ENCODE peak calls at places on chromosomes 6 and 20, in four cellular contexts. R, L, C and Y are unnamed samples.

GRCh38 chr6:23446394-23447001 is 679.5 kb upstream of the NRSN1 start:
- DNase-seq in C (peak), L (no peak), R (no peak), Y (no peak)

GRCh38 chr6:82371799-82372508 is 8.3 kb downstream of the TPBG start:
- DNase-seq in C (no peak), L (no peak), R (no peak), Y (no peak)

GRCh38 chr6:31834704-31835375 is 7.3 kb downstream of the HSPA1B start:
- DNase-seq in L (peak), R (peak), C (peak), Y (peak)

GRCh38 chr20:38387953-38388352 is 41.7 kb downstream of the LBP start:
- DNase-seq in R (no peak), L (no peak), C (no peak), Y (no peak)

GRCh38 chr20:34528921-34529297 is 12.7 kb downstream of the DYNLRB1 start:
- DNase-seq in R (no peak), C (no peak), L (no peak), Y (no peak)

GRCh38 chr6:46263709-46264091 is 92.9 kb upstream of the ENPP5 start:
- DNase-seq in L (no peak), R (no peak), C (no peak), Y (no peak)

GRCh38 chr20:31920275-31920855 is 31.5 kb downstream of the PDRG1 start:
- DNase-seq in C (no peak), R (no peak), L (peak), Y (no peak)

GRCh38 chr20:33701629-33702450 is 15.7 kb upstream of the E2F1 start:
- DNase-seq in C (no peak), L (no peak), R (no peak), Y (no peak)

GRCh38 chr6:168007592-168008338 is 10.3 kb downstream of the KIF25 start:
- DNase-seq in C (no peak), R (no peak), L (no peak), Y (peak)

GRCh38 chr6:113588646-113589045 is 268.5 kb upstream of the MARCKS start:
- DNase-seq in C (no peak), R (no peak), L (no peak), Y (no peak)

GRCh38 chr20:53598140-53599038 is 4.8 kb upstream of the ZNF217 start:
- DNase-seq in C (no peak), L (no peak), R (no peak), Y (no peak)

GRCh38 chr20:4066551-4066950 is 51.2 kb upstream of the RNF24 start:
- DNase-seq in R (no peak), C (no peak), L (no peak), Y (no peak)

GRCh38 chr6:77178821-77179220 is 284.5 kb downstream of the HTR1B start:
- DNase-seq in C (no peak), R (no peak), L (no peak), Y (no peak)

GRCh38 chr6:158253248-158253647 is 59.0 kb upstream of the TULP4 start:
- DNase-seq in C (no peak), R (no peak), L (no peak), Y (no peak)

GRCh38 chr6:37928217-37928616 is 108.7 kb downstream of the ZFAND3 start:
- DNase-seq in R (no peak), L (no peak), C (no peak), Y (no peak)

GRCh38 chr20:32536861-32537656 is 48.1 kb downstream of the NOL4L start:
- DNase-seq in C (peak), R (no peak), L (peak), Y (no peak)

GRCh38 chr6:72466471-72466870 is 155.4 kb upstream of the KCNQ5 start:
- DNase-seq in L (no peak), R (no peak), C (no peak), Y (no peak)

GRCh38 chr20:3010985-3011723 is 32.3 kb upstream of the GNRH2 start:
- DNase-seq in C (no peak), L (no peak), R (no peak), Y (no peak)

GRCh38 chr6:43658161-43658560 is 13.3 kb downstream of the RSPH9 start:
- DNase-seq in C (no peak), R (no peak), L (no peak), Y (no peak)

GRCh38 chr6:150813319-150813992 is 52.0 kb upstream of the MTHFD1L start:
- DNase-seq in L (no peak), C (no peak), R (no peak), Y (no peak)

GRCh38 chr6:21348462-21349195 is 244.9 kb upstream of the SOX4 start:
- DNase-seq in C (no peak), R (no peak), L (peak), Y (no peak)

GRCh38 chr6:38185244-38185643 is 365.7 kb downstream of the ZFAND3 start:
- DNase-seq in L (peak), R (no peak), C (no peak), Y (no peak)

GRCh38 chr6:41769376-41769775 is 10.3 kb downstream of the FRS3 start:
- DNase-seq in R (no peak), C (no peak), L (no peak), Y (no peak)

GRCh38 chr6:27078734-27079357 is 168.7 kb upstream of the PRSS16 start:
- DNase-seq in L (peak), R (peak), C (peak), Y (peak)

GRCh38 chr20:9072741-9073310 is 3.9 kb downstream of the PLCB4 start:
- DNase-seq in L (no peak), R (no peak), C (no peak), Y (no peak)

GRCh38 chr6:91476000-91476399 is 889.1 kb upstream of the MAP3K7 start:
- DNase-seq in R (no peak), C (peak), L (no peak), Y (no peak)

GRCh38 chr6:166156942-166157341 is 10.7 kb downstream of the TBXT start:
- DNase-seq in L (no peak), C (no peak), R (no peak), Y (no peak)

GRCh38 chr20:36318166-36318565 is 12.0 kb downstream of the DLGAP4 start:
- DNase-seq in L (peak), R (no peak), C (peak), Y (no peak)

GRCh38 chr6:28802417-28803336 is 121.1 kb downstream of the TRIM27 start:
- DNase-seq in L (peak), R (peak), C (no peak), Y (peak)

GRCh38 chr20:28562510-28562898 is 2695.0 kb upstream of the DEFB115 start:
- DNase-seq in C (no peak), L (no peak), R (peak), Y (no peak)

GRCh38 chr20:22425344-22426295 is 158.8 kb downstream of the FOXA2 start:
- DNase-seq in C (no peak), R (no peak), L (no peak), Y (no peak)

GRCh38 chr6:149031545-149032317 is 284.9 kb downstream of the UST start:
- DNase-seq in C (peak), L (no peak), R (no peak), Y (no peak)

GRCh38 chr20:50193169-50193850 is 2.7 kb downstream of the CEBPB start:
- DNase-seq in R (no peak), L (no peak), C (no peak), Y (no peak)

GRCh38 chr6:155561262-155561970 is 105.8 kb upstream of the NOX3 start:
- DNase-seq in C (no peak), R (no peak), L (no peak), Y (no peak)

GRCh38 chr6:89140347-89141159 is 5.3 kb upstream of the PM20D2 start:
- DNase-seq in R (no peak), L (no peak), C (no peak), Y (no peak)

GRCh38 chr20:46164166-46164565 is 46.1 kb downstream of the CD40 start:
- DNase-seq in L (no peak), C (no peak), R (no peak), Y (no peak)

GRCh38 chr6:64838726-64839125 is 868.3 kb downstream of the EYS start:
- DNase-seq in R (no peak), L (no peak), C (no peak), Y (no peak)

GRCh38 chr6:9539231-9539755 is 875.6 kb downstream of the TFAP2A start:
- DNase-seq in L (no peak), R (no peak), C (no peak), Y (no peak)

GRCh38 chr6:136425793-136426192 is 124.4 kb downstream of the MAP7 start:
- DNase-seq in L (no peak), C (no peak), R (no peak), Y (no peak)

GRCh38 chr20:13610205-13610604 is 28.5 kb downstream of the TASP1 start:
- DNase-seq in L (peak), C (peak), R (peak), Y (no peak)

GRCh38 chr6:137869781-137870180 is 2.7 kb downstream of the TNFAIP3 start:
- DNase-seq in L (no peak), C (no peak), R (no peak), Y (no peak)
- TF ChIP-seq TEAD4 in L (no peak), C (no peak), R (no peak), Y (no peak)

DNA sequence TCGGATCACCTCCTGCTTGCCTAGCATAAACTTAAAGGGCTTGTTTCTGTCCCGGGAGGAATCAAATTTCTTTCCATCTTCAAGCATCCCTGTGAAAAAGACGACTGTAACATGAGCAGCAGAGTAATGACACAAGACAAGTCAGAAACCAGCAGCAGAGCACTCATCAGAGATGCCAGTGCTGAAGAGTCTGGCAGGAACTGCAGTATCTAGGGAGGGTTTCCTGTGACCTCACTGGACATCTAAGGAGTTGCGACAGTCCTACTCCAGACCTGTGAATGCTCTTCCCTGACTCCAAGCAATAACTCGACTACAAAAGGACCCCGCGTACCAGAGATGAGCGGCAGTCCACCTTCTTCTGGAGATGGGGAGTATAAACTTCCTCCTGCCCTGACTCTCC is 17.3 kb downstream of the FKBP1A start:
- DNase-seq in L (no peak), R (no peak), C (no peak), Y (no peak)
- TF ChIP-seq TEAD4 in L (no peak), R (no peak), C (no peak), Y (no peak)

DNA sequence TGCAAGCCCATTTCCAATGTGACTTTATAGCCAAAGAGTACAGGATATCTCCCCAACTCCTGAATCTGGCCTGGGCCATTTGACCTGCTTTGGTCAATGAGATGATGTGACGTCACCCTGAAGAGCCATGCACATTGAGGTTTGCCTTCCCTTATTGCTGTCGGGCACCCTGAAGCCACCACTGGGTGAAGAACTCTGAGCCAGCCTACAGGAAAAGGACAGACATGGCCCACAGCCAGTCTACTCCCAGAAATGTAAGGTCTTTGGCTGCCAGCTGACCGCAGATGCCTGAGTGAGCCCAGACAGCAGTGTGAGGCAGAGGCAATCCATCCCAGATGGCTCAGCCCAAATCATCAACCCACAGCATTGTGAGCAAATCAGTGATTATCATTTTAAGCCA is 3.7 kb upstream of the SYNDIG1 start:
- DNase-seq in L (no peak), C (no peak), R (no peak), Y (no peak)
- TF ChIP-seq TEAD4 in L (no peak), C (no peak), R (no peak), Y (no peak)

DNA sequence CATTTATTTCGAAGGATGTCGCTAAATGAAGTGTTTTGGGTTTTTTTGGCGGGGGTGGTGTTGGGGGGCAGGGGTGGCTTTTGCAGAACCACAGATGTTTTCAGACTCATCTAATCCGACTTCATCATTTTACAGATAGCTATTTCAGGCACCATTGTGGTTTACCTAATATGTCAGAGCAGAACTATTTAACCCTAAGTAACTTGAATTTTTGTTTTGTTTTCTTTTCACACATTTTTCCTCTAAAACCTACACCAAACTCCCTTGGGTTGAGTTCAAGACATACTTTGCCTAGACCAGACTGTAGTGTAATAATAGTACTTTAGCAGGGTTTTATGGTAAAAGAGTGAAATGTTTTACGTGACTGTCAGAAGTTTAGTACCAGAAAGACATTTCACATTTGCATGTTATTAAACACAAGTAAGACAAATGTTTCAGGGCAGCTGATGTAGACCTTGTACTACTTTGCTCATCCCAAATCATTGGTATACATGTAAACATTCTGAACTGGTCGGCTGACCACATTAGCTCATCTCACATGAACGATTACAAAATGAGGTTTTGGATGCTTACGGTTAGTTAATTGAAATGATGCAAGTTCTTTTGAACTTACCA is 37.7 kb downstream of the MAP3K4 start:
- DNase-seq in R (no peak), L (no peak), C (no peak), Y (no peak)
- TF ChIP-seq TEAD4 in R (no peak), L (no peak), C (no peak), Y (no peak)

GRCh38 chr6:6008648-6009421 is 2.1 kb upstream of the NRN1 start:
- DNase-seq in R (peak), L (peak), C (peak), Y (peak)
- TF ChIP-seq TEAD4 in R (no peak), L (no peak), C (no peak), Y (no peak)

GRCh38 chr6:112207773-112208172 is 46.6 kb downstream of the LAMA4 start:
- DNase-seq in L (no peak), C (no peak), R (no peak), Y (no peak)
- TF ChIP-seq TEAD4 in L (no peak), C (no peak), R (no peak), Y (no peak)

GRCh38 chr20:62805365-62805710 is 703 bp downstream of the OGFR start:
- DNase-seq in L (no peak), C (peak), R (peak), Y (no peak)

GRCh38 chr20:62804021-62804631 is 509 bp upstream of the OGFR start:
- DNase-seq in L (no peak), C (peak), R (no peak), Y (no peak)

GRCh38 chr20:62804632-62805364 is at the start of gene OGFR:
- DNase-seq in C (peak), L (peak), R (peak), Y (peak)

GRCh38 chr20:62806383-62807050 is 1.9 kb downstream of the OGFR start:
- DNase-seq in R (no peak), L (no peak), C (no peak), Y (no peak)

DNA sequence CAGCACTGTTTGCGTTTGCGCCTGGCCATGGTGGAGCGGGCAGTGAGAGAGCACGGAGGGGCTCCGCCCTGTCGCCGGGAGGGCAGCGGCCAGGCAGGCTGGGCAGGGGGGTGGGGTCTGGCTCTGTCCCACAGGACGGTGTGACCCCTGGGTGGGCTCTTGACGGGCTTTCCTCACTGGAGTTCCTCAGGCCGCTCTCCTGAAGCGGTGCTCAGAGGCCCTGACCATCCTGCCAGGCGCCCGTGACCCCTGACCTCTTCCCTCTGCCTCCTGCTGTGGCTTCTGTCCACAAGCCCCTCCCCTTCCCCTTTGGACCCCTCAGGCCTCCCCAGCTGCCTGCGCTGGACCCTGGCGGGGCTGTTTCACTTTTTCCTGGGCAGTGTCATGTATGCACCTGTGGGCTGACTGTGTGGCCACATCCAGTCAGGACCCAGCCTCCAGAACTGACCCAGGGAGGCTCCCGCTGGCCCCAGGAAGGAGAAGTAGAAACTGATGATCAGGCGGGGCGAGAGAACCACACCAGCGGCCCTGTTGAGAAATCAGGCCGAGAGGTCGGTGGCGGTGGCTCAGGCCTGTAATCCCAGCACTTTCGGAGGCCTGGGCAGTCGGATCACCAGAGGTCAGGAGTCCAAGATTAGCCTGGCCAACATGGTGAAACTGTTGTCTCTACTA is 1.2 kb downstream of the OGFR start:
- DNase-seq in L (no peak), C (no peak), R (no peak), Y (no peak)
- TF ChIP-seq TEAD4 in L (no peak), C (no peak), R (no peak), Y (no peak)